ENCODE peak calls at places on chromosome 22, in six cellular contexts. One of them, this sample, is unnamed.

GRCh38 chr22:37260939-37261338 is 16.9 kb upstream of the RAC2 start:
- DNase-seq in stimulated activated CD4-positive, alpha-beta T cell treated with anti-CD3 and anti-CD28 coated beads, Interleukin-2, amount 100 ng/mL, for 48 hours: peak; percentile 62
- DNase-seq in endothelial cell: peak; percentile 67
- DNase-seq in MCF 10A: peak; percentile 68
- DNase-seq in RPMI7951: peak; percentile 58
- DNase-seq in WTC11: peak; percentile 74
- DNase-seq in this sample: peak; percentile 60

GRCh38 chr22:27531782-27532530 is 269.6 kb downstream of the MN1 start:
- DNase-seq in stimulated activated CD4-positive, alpha-beta T cell treated with anti-CD3 and anti-CD28 coated beads, Interleukin-2, amount 100 ng/mL, for 48 hours: no peak
- DNase-seq in MCF 10A: peak; percentile 33
- DNase-seq in endothelial cell: no peak
- DNase-seq in WTC11: no peak
- DNase-seq in RPMI7951: peak; percentile 78
- DNase-seq in this sample: peak; percentile 67

GRCh38 chr22:25475554-25476022 is 88.9 kb upstream of the GRK3 start:
- DNase-seq in endothelial cell: no peak
- DNase-seq in RPMI7951: peak; percentile 14
- DNase-seq in MCF 10A: no peak
- DNase-seq in stimulated activated CD4-positive, alpha-beta T cell treated with anti-CD3 and anti-CD28 coated beads, Interleukin-2, amount 100 ng/mL, for 48 hours: no peak
- DNase-seq in WTC11: no peak
- DNase-seq in this sample: no peak

GRCh38 chr22:19178065-19178658 is 374 bp downstream of the SLC25A1 start:
- DNase-seq in endothelial cell: peak; percentile 48
- DNase-seq in WTC11: peak; percentile 67
- DNase-seq in MCF 10A: peak; percentile 41
- DNase-seq in RPMI7951: peak; percentile 41
- DNase-seq in stimulated activated CD4-positive, alpha-beta T cell treated with anti-CD3 and anti-CD28 coated beads, Interleukin-2, amount 100 ng/mL, for 48 hours: no peak
- DNase-seq in this sample: peak; percentile 50

GRCh38 chr22:25488244-25489020 is 76.0 kb upstream of the GRK3 start:
- DNase-seq in MCF 10A: peak; percentile 92
- DNase-seq in endothelial cell: no peak
- DNase-seq in RPMI7951: peak; percentile 82
- DNase-seq in stimulated activated CD4-positive, alpha-beta T cell treated with anti-CD3 and anti-CD28 coated beads, Interleukin-2, amount 100 ng/mL, for 48 hours: peak; percentile 35
- DNase-seq in WTC11: no peak
- DNase-seq in this sample: peak; percentile 53

GRCh38 chr22:38397189-38398097 is 57.6 kb downstream of the KCNJ4 start:
- DNase-seq in RPMI7951: peak; percentile 75
- DNase-seq in stimulated activated CD4-positive, alpha-beta T cell treated with anti-CD3 and anti-CD28 coated beads, Interleukin-2, amount 100 ng/mL, for 48 hours: no peak
- DNase-seq in WTC11: peak; percentile 84
- DNase-seq in MCF 10A: peak; percentile 60
- DNase-seq in endothelial cell: peak; percentile 49
- DNase-seq in this sample: peak; percentile 60

GRCh38 chr22:43643362-43643761 is 168.7 kb downstream of the EFCAB6 start:
- DNase-seq in MCF 10A: no peak
- DNase-seq in WTC11: no peak
- DNase-seq in stimulated activated CD4-positive, alpha-beta T cell treated with anti-CD3 and anti-CD28 coated beads, Interleukin-2, amount 100 ng/mL, for 48 hours: no peak
- DNase-seq in RPMI7951: no peak
- DNase-seq in endothelial cell: no peak
- DNase-seq in this sample: no peak

GRCh38 chr22:46336119-46337078 is 885 bp downstream of the TRMU start:
- DNase-seq in MCF 10A: peak; percentile 24
- DNase-seq in endothelial cell: peak; percentile 28
- DNase-seq in stimulated activated CD4-positive, alpha-beta T cell treated with anti-CD3 and anti-CD28 coated beads, Interleukin-2, amount 100 ng/mL, for 48 hours: no peak
- DNase-seq in RPMI7951: peak; percentile 28
- DNase-seq in WTC11: peak; percentile 30
- DNase-seq in this sample: peak; percentile 55

GRCh38 chr22:33844273-33844672 is 76.0 kb downstream of the LARGE1 start:
- DNase-seq in stimulated activated CD4-positive, alpha-beta T cell treated with anti-CD3 and anti-CD28 coated beads, Interleukin-2, amount 100 ng/mL, for 48 hours: no peak
- DNase-seq in WTC11: no peak
- DNase-seq in MCF 10A: no peak
- DNase-seq in endothelial cell: no peak
- DNase-seq in RPMI7951: no peak
- DNase-seq in this sample: no peak

GRCh38 chr22:43159484-43160178 is 8.3 kb downstream of the TSPO start:
- DNase-seq in MCF 10A: no peak
- DNase-seq in endothelial cell: peak; percentile 44
- DNase-seq in WTC11: peak; percentile 69
- DNase-seq in stimulated activated CD4-positive, alpha-beta T cell treated with anti-CD3 and anti-CD28 coated beads, Interleukin-2, amount 100 ng/mL, for 48 hours: no peak
- DNase-seq in RPMI7951: no peak
- DNase-seq in this sample: no peak

GRCh38 chr22:29071261-29072045 is 1.4 kb upstream of the KREMEN1 start:
- DNase-seq in RPMI7951: no peak
- DNase-seq in stimulated activated CD4-positive, alpha-beta T cell treated with anti-CD3 and anti-CD28 coated beads, Interleukin-2, amount 100 ng/mL, for 48 hours: peak; percentile 23
- DNase-seq in MCF 10A: peak; percentile 65
- DNase-seq in endothelial cell: peak; percentile 45
- DNase-seq in WTC11: peak; percentile 77
- DNase-seq in this sample: peak; percentile 94

GRCh38 chr22:33492210-33492651 is 428.0 kb downstream of the LARGE1 start:
- DNase-seq in endothelial cell: peak; percentile 30
- DNase-seq in RPMI7951: no peak
- DNase-seq in stimulated activated CD4-positive, alpha-beta T cell treated with anti-CD3 and anti-CD28 coated beads, Interleukin-2, amount 100 ng/mL, for 48 hours: no peak
- DNase-seq in WTC11: no peak
- DNase-seq in MCF 10A: no peak
- DNase-seq in this sample: no peak

GRCh38 chr22:20395181-20395896 is 1.4 kb downstream of the ZNF74 start:
- DNase-seq in WTC11: no peak
- DNase-seq in MCF 10A: no peak
- DNase-seq in RPMI7951: no peak
- DNase-seq in endothelial cell: no peak
- DNase-seq in stimulated activated CD4-positive, alpha-beta T cell treated with anti-CD3 and anti-CD28 coated beads, Interleukin-2, amount 100 ng/mL, for 48 hours: no peak
- DNase-seq in this sample: no peak

GRCh38 chr22:40263191-40263590 is 83.1 kb upstream of the ADSL start:
- DNase-seq in stimulated activated CD4-positive, alpha-beta T cell treated with anti-CD3 and anti-CD28 coated beads, Interleukin-2, amount 100 ng/mL, for 48 hours: no peak
- DNase-seq in WTC11: no peak
- DNase-seq in endothelial cell: peak; percentile 42
- DNase-seq in RPMI7951: no peak
- DNase-seq in MCF 10A: no peak
- DNase-seq in this sample: no peak

GRCh38 chr22:37560682-37561208 is 465 bp downstream of the CDC42EP1 start:
- DNase-seq in MCF 10A: peak; percentile 35
- DNase-seq in stimulated activated CD4-positive, alpha-beta T cell treated with anti-CD3 and anti-CD28 coated beads, Interleukin-2, amount 100 ng/mL, for 48 hours: no peak
- DNase-seq in endothelial cell: peak; percentile 62
- DNase-seq in RPMI7951: peak; percentile 58
- DNase-seq in WTC11: no peak
- DNase-seq in this sample: no peak

GRCh38 chr22:24845036-24845918 is 39.3 kb downstream of the SGSM1 start:
- DNase-seq in WTC11: no peak
- DNase-seq in RPMI7951: peak; percentile 63
- DNase-seq in MCF 10A: no peak
- DNase-seq in stimulated activated CD4-positive, alpha-beta T cell treated with anti-CD3 and anti-CD28 coated beads, Interleukin-2, amount 100 ng/mL, for 48 hours: no peak
- DNase-seq in endothelial cell: no peak
- DNase-seq in this sample: no peak

GRCh38 chr22:21080435-21081137 is 34.8 kb downstream of the LRRC74B start:
- DNase-seq in WTC11: no peak
- DNase-seq in endothelial cell: no peak
- DNase-seq in MCF 10A: no peak
- DNase-seq in stimulated activated CD4-positive, alpha-beta T cell treated with anti-CD3 and anti-CD28 coated beads, Interleukin-2, amount 100 ng/mL, for 48 hours: no peak
- DNase-seq in RPMI7951: no peak
- DNase-seq in this sample: no peak

GRCh38 chr22:43004362-43005035 is 10.4 kb downstream of the PACSIN2 start:
- DNase-seq in MCF 10A: no peak
- DNase-seq in endothelial cell: no peak
- DNase-seq in RPMI7951: peak; percentile 74
- DNase-seq in stimulated activated CD4-positive, alpha-beta T cell treated with anti-CD3 and anti-CD28 coated beads, Interleukin-2, amount 100 ng/mL, for 48 hours: no peak
- DNase-seq in WTC11: no peak
- DNase-seq in this sample: no peak

GRCh38 chr22:37351268-37351667 is 69.0 kb downstream of the CYTH4 start:
- DNase-seq in RPMI7951: no peak
- DNase-seq in MCF 10A: no peak
- DNase-seq in endothelial cell: no peak
- DNase-seq in stimulated activated CD4-positive, alpha-beta T cell treated with anti-CD3 and anti-CD28 coated beads, Interleukin-2, amount 100 ng/mL, for 48 hours: no peak
- DNase-seq in WTC11: no peak
- DNase-seq in this sample: no peak

GRCh38 chr22:27625769-27626674 is 175.5 kb downstream of the MN1 start:
- DNase-seq in MCF 10A: no peak
- DNase-seq in WTC11: no peak
- DNase-seq in stimulated activated CD4-positive, alpha-beta T cell treated with anti-CD3 and anti-CD28 coated beads, Interleukin-2, amount 100 ng/mL, for 48 hours: no peak
- DNase-seq in RPMI7951: peak; percentile 54
- DNase-seq in endothelial cell: no peak
- DNase-seq in this sample: peak; percentile 37

GRCh38 chr22:35731321-35731720 is 13.6 kb downstream of the APOL5 start:
- DNase-seq in MCF 10A: no peak
- DNase-seq in WTC11: no peak
- DNase-seq in stimulated activated CD4-positive, alpha-beta T cell treated with anti-CD3 and anti-CD28 coated beads, Interleukin-2, amount 100 ng/mL, for 48 hours: no peak
- DNase-seq in RPMI7951: no peak
- DNase-seq in endothelial cell: no peak
- DNase-seq in this sample: no peak

GRCh38 chr22:35230839-35231584 is 26.3 kb upstream of the HMGXB4 start:
- DNase-seq in RPMI7951: peak; percentile 66
- DNase-seq in endothelial cell: no peak
- DNase-seq in stimulated activated CD4-positive, alpha-beta T cell treated with anti-CD3 and anti-CD28 coated beads, Interleukin-2, amount 100 ng/mL, for 48 hours: no peak
- DNase-seq in MCF 10A: no peak
- DNase-seq in WTC11: no peak
- DNase-seq in this sample: no peak

GRCh38 chr22:26406118-26406517 is 22.9 kb upstream of the ASPHD2 start:
- DNase-seq in endothelial cell: no peak
- DNase-seq in RPMI7951: peak; percentile 71
- DNase-seq in MCF 10A: no peak
- DNase-seq in stimulated activated CD4-positive, alpha-beta T cell treated with anti-CD3 and anti-CD28 coated beads, Interleukin-2, amount 100 ng/mL, for 48 hours: no peak
- DNase-seq in WTC11: no peak
- DNase-seq in this sample: no peak

GRCh38 chr22:22927196-22927887 is 39.7 kb downstream of the IGLL5 start:
- DNase-seq in WTC11: no peak
- DNase-seq in endothelial cell: no peak
- DNase-seq in RPMI7951: no peak
- DNase-seq in MCF 10A: no peak
- DNase-seq in stimulated activated CD4-positive, alpha-beta T cell treated with anti-CD3 and anti-CD28 coated beads, Interleukin-2, amount 100 ng/mL, for 48 hours: no peak
- DNase-seq in this sample: no peak

GRCh38 chr22:17562906-17563870 is at the start of gene SLC25A18:
- DNase-seq in WTC11: no peak
- DNase-seq in RPMI7951: no peak
- DNase-seq in stimulated activated CD4-positive, alpha-beta T cell treated with anti-CD3 and anti-CD28 coated beads, Interleukin-2, amount 100 ng/mL, for 48 hours: no peak
- DNase-seq in endothelial cell: no peak
- DNase-seq in MCF 10A: no peak
- DNase-seq in this sample: no peak

GRCh38 chr22:29727248-29727551 is 7.4 kb downstream of the CABP7 start:
- DNase-seq in WTC11: peak; percentile 76
- DNase-seq in RPMI7951: peak; percentile 23
- DNase-seq in endothelial cell: peak; percentile 62
- DNase-seq in MCF 10A: peak; percentile 31
- DNase-seq in stimulated activated CD4-positive, alpha-beta T cell treated with anti-CD3 and anti-CD28 coated beads, Interleukin-2, amount 100 ng/mL, for 48 hours: no peak
- DNase-seq in this sample: peak; percentile 30

GRCh38 chr22:37401401-37401859 is 25.8 kb downstream of the ELFN2 start:
- DNase-seq in WTC11: no peak
- DNase-seq in endothelial cell: no peak
- DNase-seq in RPMI7951: no peak
- DNase-seq in stimulated activated CD4-positive, alpha-beta T cell treated with anti-CD3 and anti-CD28 coated beads, Interleukin-2, amount 100 ng/mL, for 48 hours: no peak
- DNase-seq in MCF 10A: no peak
- DNase-seq in this sample: no peak

GRCh38 chr22:17446704-17447103 is 77.4 kb downstream of the CECR2 start:
- DNase-seq in WTC11: no peak
- DNase-seq in stimulated activated CD4-positive, alpha-beta T cell treated with anti-CD3 and anti-CD28 coated beads, Interleukin-2, amount 100 ng/mL, for 48 hours: no peak
- DNase-seq in endothelial cell: no peak
- DNase-seq in RPMI7951: no peak
- DNase-seq in MCF 10A: no peak
- DNase-seq in this sample: no peak

GRCh38 chr22:49305966-49306631 is 521.6 kb downstream of the BRD1 start:
- DNase-seq in MCF 10A: no peak
- DNase-seq in WTC11: no peak
- DNase-seq in endothelial cell: peak; percentile 2
- DNase-seq in RPMI7951: no peak
- DNase-seq in stimulated activated CD4-positive, alpha-beta T cell treated with anti-CD3 and anti-CD28 coated beads, Interleukin-2, amount 100 ng/mL, for 48 hours: no peak
- DNase-seq in this sample: no peak

This sample was measured in epithelial cell of esophagus.